ENCODE peak calls at places on chromosomes 4 and X, in seven cellular contexts. K is type B pancreatic cell; B is KG1; U is suprapubic skin; S is naive thymus-derived CD4-positive, alpha-beta T cell; J is amniotic stem cell; M is SK-MEL-5. Q is an unnamed sample.

GRCh38 chr4:54543088-54543795 is 114.5 kb upstream of the KIT start:
- DNase-seq in B (no peak), S (no peak), J (peak), K (no peak), U (no peak), M (peak), Q (no peak)

GRCh38 chr4:52914051-52914605 is 52.0 kb downstream of the RASL11B start:
- DNase-seq in K (no peak), U (no peak), S (no peak), B (no peak), M (no peak), J (peak), Q (no peak)

GRCh38 chrX:132375941-132376340 is 112.9 kb downstream of the MBNL3 start:
- DNase-seq in J (no peak), U (no peak), K (no peak), M (peak), B (no peak), S (no peak), Q (no peak)

GRCh38 chr4:54517793-54518444 is 139.8 kb upstream of the KIT start:
- DNase-seq in B (no peak), U (no peak), K (no peak), S (no peak), J (no peak), M (no peak), Q (no peak)

GRCh38 chr4:82797048-82797590 is 1.5 kb downstream of the SCD5 start:
- DNase-seq in S (no peak), U (no peak), K (no peak), B (no peak), M (peak), J (no peak), Q (peak)

GRCh38 chrX:5775985-5776384 is 452.7 kb downstream of the NLGN4X start:
- DNase-seq in S (no peak), M (no peak), U (no peak), J (no peak), B (peak), K (no peak), Q (no peak)

GRCh38 chr4:171042989-171043524 is 770.1 kb upstream of the GALNTL6 start:
- DNase-seq in K (peak), U (no peak), S (no peak), B (no peak), J (no peak), M (no peak), Q (no peak)

GRCh38 chrX:131853440-131853839 is 169.7 kb upstream of the STK26 start:
- DNase-seq in M (no peak), J (no peak), K (no peak), U (no peak), B (no peak), S (no peak), Q (no peak)

GRCh38 chrX:53452812-53453211 is 18.6 kb upstream of the HSD17B10 start:
- DNase-seq in J (no peak), U (no peak), B (no peak), S (no peak), K (no peak), M (no peak), Q (no peak)

GRCh38 chr4:48388504-48389154 is 47.3 kb downstream of the SLAIN2 start:
- DNase-seq in B (no peak), J (peak), M (no peak), U (no peak), K (no peak), S (no peak), Q (no peak)

GRCh38 chr4:7031526-7032449 is 11.4 kb upstream of the TADA2B start:
- DNase-seq in B (no peak), J (no peak), S (no peak), K (no peak), U (no peak), M (no peak), Q (no peak)

GRCh38 chr4:101242441-101242840 is 104.9 kb downstream of the PPP3CA start:
- DNase-seq in K (no peak), J (no peak), M (no peak), B (no peak), S (no peak), U (no peak), Q (no peak)

GRCh38 chr4:7434766-7435150 is at the start of gene PSAPL1:
- DNase-seq in K (no peak), S (no peak), J (no peak), B (no peak), M (no peak), U (no peak), Q (peak)

GRCh38 chr4:147581601-147582350 is 35.4 kb upstream of the TMEM184C start:
- DNase-seq in J (no peak), B (no peak), S (no peak), U (no peak), K (no peak), M (no peak), Q (no peak)

GRCh38 chrX:153406011-153406410 is 4.9 kb upstream of the PNMA6E start:
- DNase-seq in S (no peak), B (no peak), U (no peak), K (no peak), M (no peak), J (no peak), Q (no peak)

GRCh38 chr4:71541541-71541940 is 202.7 kb downstream of the SLC4A4 start:
- DNase-seq in S (no peak), J (no peak), B (no peak), U (no peak), K (no peak), M (no peak), Q (no peak)

GRCh38 chr4:156805696-156806095 is 165.9 kb downstream of the PDGFC start:
- DNase-seq in J (no peak), M (peak), U (no peak), K (no peak), B (no peak), S (no peak), Q (peak)

GRCh38 chr4:47383829-47384427 is 79.6 kb downstream of the COMMD8 start:
- DNase-seq in U (no peak), J (peak), S (peak), K (no peak), M (peak), B (peak), Q (peak)

GRCh38 chrX:136906921-136907510 is 26.5 kb upstream of the RBMX start:
- DNase-seq in J (no peak), U (no peak), B (no peak), M (no peak), S (no peak), K (no peak), Q (no peak)

GRCh38 chr4:36269116-36269515 is 12.3 kb upstream of the DTHD1 start:
- DNase-seq in U (no peak), K (no peak), S (peak), J (no peak), M (no peak), B (no peak), Q (no peak)

GRCh38 chr4:159046683-159047082 is 56.2 kb upstream of the RAPGEF2 start:
- DNase-seq in J (no peak), K (no peak), M (peak), B (no peak), U (no peak), S (no peak), Q (no peak)

GRCh38 chr4:5968246-5968645 is 50.0 kb downstream of the C4orf50 start:
- DNase-seq in K (no peak), B (no peak), U (no peak), J (no peak), S (no peak), M (no peak), Q (no peak)

GRCh38 chr4:165537028-165537648 is 158.3 kb downstream of the CPE start:
- DNase-seq in U (no peak), S (no peak), K (no peak), B (no peak), M (peak), J (peak), Q (peak)

GRCh38 chrX:107551546-107551945 is 76.8 kb upstream of the PRPS1 start:
- DNase-seq in U (no peak), M (no peak), S (no peak), B (no peak), K (no peak), J (no peak), Q (no peak)

GRCh38 chrX:12973561-12974216 is 1.2 kb upstream of the TMSB4X start:
- DNase-seq in M (no peak), B (no peak), K (no peak), U (peak), J (no peak), S (peak), Q (no peak)

GRCh38 chr4:114464873-114465272 is 133.7 kb upstream of the UGT8 start:
- DNase-seq in U (no peak), J (no peak), K (no peak), M (no peak), B (no peak), S (no peak), Q (no peak)

GRCh38 chr4:26432419-26432818 is 57.9 kb downstream of the CCKAR start:
- DNase-seq in M (peak), U (no peak), S (no peak), B (no peak), J (no peak), K (no peak), Q (no peak)

GRCh38 chrX:110402091-110402854 is 43.6 kb downstream of the RTL9 start:
- DNase-seq in U (peak), K (no peak), M (no peak), B (no peak), J (peak), S (no peak), Q (no peak)

GRCh38 chr4:134202557-134202956 is 968 bp upstream of the PABPC4L start:
- DNase-seq in B (no peak), K (no peak), J (no peak), S (no peak), U (no peak), M (no peak), Q (no peak)

GRCh38 chr4:66639361-66639760 is 905.9 kb downstream of the CENPC start:
- DNase-seq in J (no peak), S (no peak), B (no peak), U (no peak), K (no peak), M (no peak), Q (no peak)

GRCh38 chr4:14883166-14883565 is 119.1 kb upstream of the CPEB2 start:
- DNase-seq in S (no peak), K (no peak), B (no peak), U (no peak), J (no peak), M (no peak), Q (no peak)

GRCh38 chrX:110155759-110156158 is 152.8 kb downstream of the TMEM164 start:
- DNase-seq in S (no peak), J (no peak), K (no peak), B (no peak), U (no peak), M (no peak), Q (no peak)

GRCh38 chrX:69312141-69312670 is 147.0 kb upstream of the PJA1 start:
- DNase-seq in M (no peak), B (no peak), K (no peak), U (no peak), J (no peak), S (no peak), Q (no peak)

GRCh38 chr4:111977419-111977965 is 167.8 kb upstream of the FAM241A start:
- DNase-seq in U (no peak), B (no peak), K (no peak), S (no peak), M (no peak), J (no peak), Q (no peak)

GRCh38 chr4:108834787-108835384 is 72.0 kb upstream of the ETNPPL start:
- DNase-seq in M (peak), J (no peak), U (no peak), K (no peak), B (peak), S (peak), Q (peak)

GRCh38 chrX:3651272-3651671 is 62.2 kb downstream of the PRKX start:
- DNase-seq in K (no peak), J (no peak), U (no peak), B (peak), S (peak), M (peak), Q (peak)

GRCh38 chr4:140653718-140654515 is 85.2 kb upstream of the UCP1 start:
- DNase-seq in U (no peak), B (no peak), K (no peak), M (peak), S (no peak), J (no peak), Q (no peak)

GRCh38 chr4:41750624-41751324 is 2.2 kb upstream of the PHOX2B start:
- DNase-seq in K (no peak), S (no peak), U (no peak), J (no peak), M (no peak), B (no peak), Q (no peak)

Q was measured in NCI-H510A treated with DMSO at 0.1 percent for 48 hours.